ENCODE peak calls at places on chromosomes 6 and 20, in seven cellular contexts. U, A, R, V, G, P and I are unnamed samples.

GRCh38 chr20:5949943-5950270 is 426 bp downstream of the TRMT6 start:
- DNase-seq in R (no peak), A (no peak), U (no peak), V (no peak), P (no peak), G (no peak), I (no peak)

GRCh38 chr6:68040312-68040778 is 594.7 kb upstream of the ADGRB3 start:
- DNase-seq in V (no peak), G (no peak), A (no peak), R (peak), P (no peak), U (no peak), I (no peak)

GRCh38 chr20:60482609-60483008 is 524.4 kb downstream of the CDH26 start:
- DNase-seq in R (no peak), U (no peak), A (no peak), V (no peak), P (no peak), G (no peak), I (no peak)

GRCh38 chr20:2599265-2600060 is 53.0 kb upstream of the NOP56 start:
- DNase-seq in P (no peak), R (no peak), A (no peak), V (no peak), U (no peak), G (no peak), I (no peak)

GRCh38 chr6:66897576-66897975 is 1190.5 kb upstream of the EYS start:
- DNase-seq in V (no peak), G (no peak), P (no peak), R (peak), U (no peak), A (no peak), I (no peak)

GRCh38 chr6:28807682-28808280 is 116.0 kb downstream of the TRIM27 start:
- DNase-seq in U (no peak), P (no peak), G (no peak), V (no peak), R (peak), A (no peak), I (no peak)

GRCh38 chr6:148973809-148974208 is 227.0 kb downstream of the UST start:
- DNase-seq in P (no peak), U (no peak), R (peak), V (no peak), A (no peak), G (no peak), I (no peak)

GRCh38 chr6:24283043-24283985 is 74.5 kb downstream of the DCDC2 start:
- DNase-seq in U (no peak), G (peak), P (peak), R (peak), A (no peak), V (peak), I (peak)

GRCh38 chr20:3797592-3798404 is 1.7 kb downstream of the CDC25B start:
- DNase-seq in P (no peak), R (peak), A (no peak), U (peak), V (peak), G (no peak), I (no peak)

GRCh38 chr6:7389162-7389450 is 436 bp downstream of the CAGE1 start:
- DNase-seq in G (no peak), V (no peak), P (peak), U (no peak), R (peak), A (peak), I (peak)

GRCh38 chr6:154909821-154910220 is 85.3 kb upstream of the TIAM2 start:
- DNase-seq in P (no peak), U (no peak), R (peak), A (no peak), G (no peak), V (no peak), I (no peak)

GRCh38 chr6:140051521-140052455 is 677.3 kb upstream of the CITED2 start:
- DNase-seq in A (peak), G (no peak), R (peak), U (no peak), P (no peak), V (no peak), I (no peak)

GRCh38 chr6:166439366-166440091 is 56.8 kb upstream of the MPC1 start:
- DNase-seq in R (no peak), V (no peak), A (no peak), U (no peak), P (no peak), G (peak), I (no peak)

GRCh38 chr6:16168858-16169257 is 40.0 kb downstream of the MYLIP start:
- DNase-seq in V (no peak), R (peak), U (no peak), A (no peak), P (no peak), G (no peak), I (no peak)

GRCh38 chr20:53748176-53748575 is 154.5 kb upstream of the ZNF217 start:
- DNase-seq in A (no peak), U (no peak), R (no peak), V (no peak), P (no peak), G (no peak), I (no peak)
- TF ChIP-seq CTCF in A (no peak), U (no peak), R (no peak), V (no peak), P (no peak), G (no peak), I (no peak)

DNA sequence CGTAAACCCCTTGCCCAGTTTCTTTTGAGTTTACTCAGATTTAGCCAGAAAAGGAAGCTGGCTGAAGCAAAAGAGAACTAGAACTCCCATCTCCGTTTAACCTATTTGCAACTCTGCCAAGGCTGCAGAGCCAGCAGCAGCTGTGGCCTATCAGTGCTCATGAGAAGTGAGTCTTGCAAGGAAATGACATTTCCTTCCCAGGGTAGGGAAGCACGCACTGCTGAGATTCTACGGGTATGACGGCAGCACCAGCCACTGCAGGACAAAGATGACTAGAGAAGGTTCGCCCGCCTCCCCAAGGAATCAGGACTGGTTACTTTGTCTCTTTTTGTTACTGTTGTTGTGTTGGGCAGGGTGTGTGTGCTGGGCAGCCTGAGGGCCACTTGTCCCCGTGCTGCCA is 47.6 kb downstream of the PPP1R3G start:
- DNase-seq in A (peak), G (no peak), R (peak), V (peak), U (peak), P (peak), I (no peak)
- H3K4me3 ChIP-seq in A (peak), G (no peak), R (peak), V (peak), U (no peak), P (no peak), I (no peak)

GRCh38 chr6:132715204-132715603 is 1.3 kb upstream of the VNN1 start:
- DNase-seq in R (peak), V (no peak), P (peak), U (no peak), G (no peak), A (peak), I (peak)
- TF ChIP-seq CTCF in R (peak), V (peak), P (no peak), U (no peak), G (no peak), A (peak), I (peak)

DNA sequence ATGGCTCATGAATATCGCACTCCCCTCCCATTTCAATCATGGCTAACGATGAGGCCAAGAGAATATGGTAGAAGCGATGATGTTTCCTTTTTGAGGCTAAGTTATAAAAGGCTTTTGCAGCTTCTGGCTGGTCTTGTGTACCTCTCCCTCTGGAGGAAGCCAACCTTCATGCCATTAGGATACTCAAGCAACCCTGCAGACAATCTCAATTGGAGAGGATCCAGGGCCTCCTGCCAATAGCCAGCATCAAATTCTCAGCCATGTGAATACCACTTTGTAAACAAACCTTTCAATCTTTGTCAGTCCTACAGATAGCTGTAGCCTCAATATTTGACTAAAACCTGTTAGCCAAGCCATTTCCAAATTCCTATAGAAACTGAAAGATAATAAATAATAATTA is 738.4 kb downstream of the KIF16B start:
- DNase-seq in U (no peak), G (no peak), P (no peak), V (no peak), R (no peak), A (no peak), I (no peak)
- H3K4me3 ChIP-seq in U (no peak), G (no peak), P (no peak), V (no peak), R (no peak), A (no peak), I (no peak)

GRCh38 chr6:9638861-9639260 is 776.0 kb downstream of the TFAP2A start:
- DNase-seq in G (no peak), R (no peak), V (no peak), A (no peak), U (no peak), P (no peak), I (no peak)
- TF ChIP-seq CTCF in G (no peak), R (no peak), V (no peak), A (no peak), U (no peak), P (no peak), I (no peak)

DNA sequence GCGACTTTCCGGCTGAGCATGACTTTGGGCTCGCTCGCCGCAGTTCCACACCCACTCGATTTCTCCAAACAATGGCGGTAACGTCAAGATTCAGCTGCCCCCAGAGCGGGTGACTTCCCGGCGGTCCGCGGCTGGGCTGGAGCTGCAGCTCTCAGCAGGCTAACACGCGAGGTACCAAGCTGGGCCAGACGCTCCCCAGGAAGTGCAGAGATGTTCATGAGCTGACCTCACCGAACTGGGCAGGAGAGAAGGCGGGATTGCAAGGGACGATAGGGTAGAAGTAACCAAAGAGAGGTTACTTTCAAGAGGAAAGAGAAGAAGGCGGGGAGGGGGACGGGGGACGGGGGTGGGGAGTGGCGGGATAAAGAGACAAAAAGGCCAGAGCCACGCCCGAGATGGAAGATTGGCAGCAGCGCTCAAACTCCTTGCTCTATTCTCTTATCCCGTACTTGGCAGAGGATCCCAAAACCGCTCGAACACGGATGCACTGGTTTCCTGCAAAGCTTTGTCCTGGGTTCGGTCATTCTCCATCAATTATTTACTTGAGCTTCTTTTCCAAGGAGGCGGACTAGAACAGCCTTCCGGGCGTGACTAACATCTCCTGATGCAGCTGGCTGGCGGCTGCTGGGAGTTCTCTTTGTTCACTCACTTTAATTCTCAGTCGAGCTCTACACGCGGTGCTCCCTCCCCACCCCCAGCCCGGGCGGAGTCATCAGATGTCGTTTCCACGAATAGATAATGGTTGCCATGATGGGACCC is at the start of gene MTCL3:
- DNase-seq in R (peak), G (no peak), V (no peak), P (no peak), U (no peak), A (no peak), I (no peak)
- H3K4me3 ChIP-seq in R (peak), G (no peak), V (no peak), P (peak), U (no peak), A (peak), I (no peak)

GRCh38 chr6:4055420-4056041 is 23.4 kb downstream of the FAM217A start:
- DNase-seq in R (peak), P (peak), U (no peak), A (peak), V (no peak), G (no peak), I (peak)
- TF ChIP-seq CTCF in R (peak), P (no peak), U (peak), A (peak), V (peak), G (no peak), I (peak)

GRCh38 chr20:93641-94040 is 6.2 kb downstream of the DEFB125 start:
- DNase-seq in G (no peak), V (no peak), R (no peak), A (no peak), U (no peak), P (no peak), I (no peak)
- H3K4me3 ChIP-seq in G (no peak), V (no peak), R (no peak), A (no peak), U (no peak), P (no peak), I (no peak)

DNA sequence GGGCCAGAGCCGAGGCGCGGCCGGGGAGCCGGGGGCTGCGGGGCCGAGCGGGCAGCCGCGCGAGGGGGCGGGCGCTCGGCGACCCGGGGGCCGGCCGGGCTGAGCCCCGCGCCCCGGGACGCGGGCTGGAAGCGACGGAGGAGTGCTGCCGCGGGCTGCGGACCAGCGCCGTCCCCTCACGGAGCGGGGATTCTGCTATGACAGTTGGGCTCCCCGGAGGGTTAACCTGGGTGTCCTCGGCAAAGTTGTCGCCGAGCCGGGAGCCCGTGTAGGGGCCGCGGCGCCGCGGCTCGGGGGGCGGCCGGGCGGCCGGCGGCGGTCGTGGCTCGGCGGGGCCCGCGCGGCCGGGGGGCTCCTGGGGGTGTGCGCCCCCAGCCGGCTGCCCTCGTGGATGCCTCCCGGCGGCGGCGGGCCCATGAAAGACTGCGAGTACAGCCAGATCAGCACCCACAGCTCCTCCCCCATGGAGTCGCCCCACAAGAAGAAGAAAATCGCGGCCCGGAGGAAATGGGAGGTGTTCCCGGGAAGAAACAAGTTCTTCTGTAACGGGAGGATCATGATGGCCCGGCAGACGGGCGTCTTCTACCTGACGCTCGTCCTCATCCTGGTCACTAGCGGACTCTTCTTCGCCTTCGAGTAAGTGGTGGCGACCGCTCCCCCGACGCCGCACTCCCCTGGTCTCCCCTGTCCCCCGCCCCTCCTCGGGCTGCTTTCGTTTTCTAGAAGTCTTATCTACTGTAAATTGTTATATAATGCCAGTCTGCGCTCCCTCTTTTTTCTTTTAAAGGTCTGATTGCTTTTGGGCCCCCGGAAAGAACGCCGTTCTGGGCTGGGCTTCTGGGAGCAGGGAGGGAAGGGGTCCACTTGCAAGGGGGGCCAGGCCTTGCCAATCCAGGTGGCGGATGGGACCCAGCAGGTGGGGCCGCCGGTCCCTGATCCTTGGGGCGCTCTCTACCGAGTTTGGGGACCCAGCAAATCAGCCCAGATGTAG is 936 bp downstream of the ZDHHC14 start:
- DNase-seq in A (peak), U (peak), R (peak), P (peak), G (peak), V (peak), I (no peak)
- TF ChIP-seq CTCF in A (peak), U (no peak), R (no peak), P (no peak), G (no peak), V (no peak), I (peak)